ENCODE peak calls at places on chromosomes 16 and 17, in six cellular contexts. F is lung; V is kidney epithelial cell; E is HTR-8/SVneo; U is NCI-H460; L is central memory CD8-positive, alpha-beta T cell. C is an unnamed sample.
A peak's percentile ranks its signal among the peaks of the same experiment; 100 is the strongest.

GRCh38 chr16:89973654-89974335 is 25.2 kb downstream of the DEF8 start:
- DNase-seq in F (no peak), V (no peak), E (no peak), U (no peak), L (no peak), C (no peak)

GRCh38 chr17:62968445-62968923 is 2.4 kb downstream of the TANC2 start:
- DNase-seq in F (peak; percentile 57), V (peak; percentile 78), E (peak; percentile 93), U (peak; percentile 82), L (no peak), C (peak; percentile 66)

GRCh38 chr17:17713839-17714238 is 32.6 kb downstream of the RAI1 start:
- DNase-seq in F (peak; percentile 49), V (no peak), E (no peak), U (no peak), L (no peak), C (no peak)

GRCh38 chr16:61471737-61472136 is 564.5 kb downstream of the CDH8 start:
- DNase-seq in F (no peak), V (no peak), E (no peak), U (no peak), L (no peak), C (no peak)

GRCh38 chr17:28704219-28704858 is 7.3 kb downstream of the PROCA1 start:
- DNase-seq in F (no peak), V (no peak), E (no peak), U (no peak), L (no peak), C (no peak)

GRCh38 chr16:49621240-49622083 is 234.4 kb downstream of the ZNF423 start:
- DNase-seq in F (no peak), V (no peak), E (no peak), U (no peak), L (no peak), C (no peak)

GRCh38 chr17:31424944-31425582 is 33.6 kb downstream of the RAB11FIP4 start:
- DNase-seq in F (no peak), V (no peak), E (no peak), U (no peak), L (no peak), C (no peak)

GRCh38 chr16:80968386-80969113 is 38.1 kb downstream of the CMC2 start:
- DNase-seq in F (no peak), V (peak; percentile 90), E (no peak), U (no peak), L (no peak), C (no peak)

GRCh38 chr17:13541032-13541480 is 60.7 kb downstream of the HS3ST3A1 start:
- DNase-seq in F (no peak), V (peak; percentile 76), E (peak; percentile 49), U (no peak), L (no peak), C (no peak)

GRCh38 chr16:89396156-89396555 is 94.2 kb downstream of the ANKRD11 start:
- DNase-seq in F (no peak), V (no peak), E (no peak), U (no peak), L (no peak), C (no peak)

GRCh38 chr17:37067555-37068111 is 118.9 kb downstream of the AATF start:
- DNase-seq in F (peak; percentile 32), V (peak; percentile 50), E (peak; percentile 93), U (peak; percentile 83), L (no peak), C (peak; percentile 14)

GRCh38 chr17:82029990-82030469 is 1.4 kb upstream of the RAC3 start:
- DNase-seq in F (no peak), V (no peak), E (no peak), U (no peak), L (no peak), C (no peak)

GRCh38 chr17:65259281-65259680 is 122.1 kb downstream of the RGS9 start:
- DNase-seq in F (no peak), V (no peak), E (no peak), U (no peak), L (no peak), C (no peak)

GRCh38 chr16:48165961-48166578 is 10.3 kb upstream of the ABCC12 start:
- DNase-seq in F (no peak), V (no peak), E (no peak), U (no peak), L (no peak), C (no peak)

GRCh38 chr17:9576521-9577401 is at the start of gene CFAP52:
- DNase-seq in F (peak; percentile 76), V (no peak), E (peak; percentile 79), U (peak; percentile 70), L (peak; percentile 53), C (peak; percentile 62)

GRCh38 chr17:66313995-66314659 is 11.7 kb downstream of the PRKCA start:
- DNase-seq in F (no peak), V (no peak), E (no peak), U (no peak), L (no peak), C (no peak)

GRCh38 chr16:73149329-73149728 is 101.4 kb upstream of the ZFHX3 start:
- DNase-seq in F (no peak), V (no peak), E (no peak), U (no peak), L (no peak), C (no peak)

GRCh38 chr16:50747206-50747956 is 5.5 kb downstream of the CYLD start:
- DNase-seq in F (no peak), V (no peak), E (no peak), U (no peak), L (no peak), C (no peak)

GRCh38 chr17:14307560-14308024 is 6.7 kb downstream of the HS3ST3B1 start:
- DNase-seq in F (no peak), V (no peak), E (no peak), U (no peak), L (no peak), C (no peak)